ENCODE peak calls at places on chromosomes 11 and 22, in seven cellular contexts. N is HCT116, C is IMR-90, O is transverse colon, B is GM12891, W is breast epithelium, D is GM12878. P is an unnamed sample.

GRCh38 chr22:49824185-49824925 is 3.3 kb downstream of the BRD1 start:
- DNase-seq in N (no peak), C (no peak), O (no peak), B (no peak), W (no peak), D (no peak), P (no peak)

GRCh38 chr11:111954154-111954553 is 17.0 kb downstream of the DIXDC1 start:
- DNase-seq in N (no peak), C (no peak), O (no peak), B (no peak), W (no peak), D (no peak), P (no peak)

GRCh38 chr22:29167032-29167911 is 38.4 kb upstream of the EMID1 start:
- DNase-seq in N (no peak), C (no peak), O (no peak), B (peak; percentile 78), W (no peak), D (peak; percentile 100), P (no peak)

GRCh38 chr22:35330258-35330861 is 30.7 kb downstream of the TOM1 start:
- DNase-seq in N (no peak), C (peak; percentile 86), O (peak; percentile 80), B (no peak), W (no peak), D (no peak), P (peak; percentile 95)

GRCh38 chr11:77637345-77638165 is at the start of gene CLNS1A:
- DNase-seq in N (peak; percentile 82), C (peak; percentile 85), O (peak; percentile 87), B (peak; percentile 66), W (peak; percentile 79), D (peak; percentile 68), P (peak; percentile 95)

GRCh38 chr22:20885557-20886323 is 26.9 kb downstream of the SNAP29 start:
- DNase-seq in N (peak; percentile 58), C (peak; percentile 82), O (peak; percentile 90), B (peak; percentile 71), W (peak; percentile 59), D (no peak), P (peak; percentile 93)

GRCh38 chr22:49677495-49677889 is 150.2 kb downstream of the BRD1 start:
- DNase-seq in N (no peak), C (no peak), O (no peak), B (no peak), W (no peak), D (no peak), P (no peak)

GRCh38 chr11:77203901-77204755 is 76.1 kb downstream of the MYO7A start:
- DNase-seq in N (no peak), C (no peak), O (peak; percentile 1), B (no peak), W (no peak), D (no peak), P (no peak)

GRCh38 chr11:2718817-2719438 is 19.1 kb upstream of the KCNQ1OT1 start:
- DNase-seq in N (no peak), C (no peak), O (no peak), B (no peak), W (no peak), D (no peak), P (no peak)

GRCh38 chr11:887589-887988 is 23.0 kb downstream of the CHID1 start:
- DNase-seq in N (no peak), C (no peak), O (no peak), B (no peak), W (no peak), D (no peak), P (no peak)

GRCh38 chr22:28435960-28436359 is 243.7 kb downstream of the TTC28 start:
- DNase-seq in N (no peak), C (no peak), O (no peak), B (no peak), W (no peak), D (no peak), P (no peak)

GRCh38 chr11:12455938-12456337 is 78.6 kb downstream of the PARVA start:
- DNase-seq in N (no peak), C (peak; percentile 88), O (no peak), B (no peak), W (no peak), D (no peak), P (no peak)

GRCh38 chr11:64224891-64225607 is 937 bp downstream of the TRPT1 start:
- DNase-seq in N (no peak), C (no peak), O (no peak), B (peak; percentile 30), W (no peak), D (no peak), P (no peak)

GRCh38 chr11:63813563-63814382 is 517 bp downstream of the SPINDOC start:
- DNase-seq in N (no peak), C (peak; percentile 50), O (peak; percentile 47), B (peak; percentile 61), W (no peak), D (no peak), P (no peak)

GRCh38 chr11:1873048-1873812 is 18.5 kb downstream of the PRR33 start:
- DNase-seq in N (no peak), C (peak; percentile 24), O (no peak), B (no peak), W (no peak), D (no peak), P (no peak)

GRCh38 chr11:13292970-13293369 is 15.4 kb downstream of the BMAL1 start:
- DNase-seq in N (no peak), C (no peak), O (no peak), B (no peak), W (no peak), D (no peak), P (no peak)

GRCh38 chr11:118108513-118108912 is 21.8 kb upstream of the SMIM35 start:
- DNase-seq in N (no peak), C (no peak), O (no peak), B (no peak), W (no peak), D (no peak), P (no peak)

GRCh38 chr22:42976534-42976933 is 38.4 kb downstream of the PACSIN2 start:
- DNase-seq in N (no peak), C (no peak), O (no peak), B (no peak), W (no peak), D (no peak), P (no peak)

GRCh38 chr11:76642341-76642740 is 28.2 kb downstream of the LRRC32 start:
- DNase-seq in N (no peak), C (no peak), O (no peak), B (no peak), W (no peak), D (no peak), P (no peak)

GRCh38 chr11:35362571-35362980 is 56.8 kb downstream of the SLC1A2 start:
- DNase-seq in N (no peak), C (peak; percentile 46), O (no peak), B (no peak), W (no peak), D (no peak), P (no peak)

GRCh38 chr11:95108159-95108611 is 18.5 kb downstream of the ENDOD1 start:
- DNase-seq in N (no peak), C (peak; percentile 34), O (peak; percentile 29), B (no peak), W (peak; percentile 63), D (no peak), P (no peak)
- TF ChIP-seq POLR2A in N (no peak), C (no peak), O (no peak), B (no peak), W (no peak), D (no peak), P (no peak)

DNA sequence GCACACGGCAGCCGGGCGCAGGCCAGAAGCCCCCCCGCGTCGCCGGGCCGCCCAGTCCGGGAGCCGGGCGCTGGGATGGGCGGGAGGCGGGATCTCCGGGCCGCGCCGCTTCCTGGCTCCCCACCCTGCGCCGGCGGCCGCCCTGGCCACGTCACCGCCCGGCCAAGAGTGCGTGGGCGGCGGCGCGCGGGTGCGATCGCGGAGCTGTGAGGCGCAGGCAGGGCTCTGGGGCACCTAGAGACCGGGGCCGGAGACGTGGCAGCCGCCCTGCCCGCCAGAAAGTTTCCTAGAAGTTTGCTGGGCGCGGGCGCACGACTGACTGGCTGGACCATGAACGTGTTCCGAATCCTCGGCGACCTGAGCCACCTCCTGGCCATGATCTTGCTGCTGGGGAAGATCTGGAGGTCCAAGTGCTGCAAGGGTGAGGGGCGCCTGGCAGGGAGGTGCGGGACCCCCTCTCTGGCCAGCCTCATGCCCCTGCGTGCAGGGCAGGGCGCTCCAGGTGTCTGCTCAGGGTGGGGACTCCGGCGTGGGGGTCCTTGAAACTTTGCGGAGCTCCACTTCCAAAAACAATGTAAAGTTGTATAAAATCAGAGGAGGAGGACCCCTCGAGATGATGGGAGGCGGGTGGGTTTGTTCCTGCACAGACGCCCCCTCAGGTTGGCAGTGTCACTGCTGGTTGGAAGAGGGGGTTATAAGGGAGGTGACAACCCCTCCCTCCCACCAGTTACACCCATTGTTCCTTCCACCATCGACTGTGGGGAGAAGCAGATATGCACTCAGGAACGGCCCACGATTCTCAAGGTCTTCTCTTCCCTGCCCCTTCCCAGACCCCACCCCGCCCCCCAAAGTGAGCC is at the start of gene KDELR3:
- DNase-seq in N (peak; percentile 15), C (peak; percentile 71), O (peak; percentile 80), B (peak; percentile 74), W (peak; percentile 41), D (no peak), P (no peak)
- TF ChIP-seq POLR2A in N (peak; percentile 40), C (peak; percentile 90), O (peak; percentile 43), B (no peak), W (no peak), D (peak; percentile 48), P (no peak)

DNA sequence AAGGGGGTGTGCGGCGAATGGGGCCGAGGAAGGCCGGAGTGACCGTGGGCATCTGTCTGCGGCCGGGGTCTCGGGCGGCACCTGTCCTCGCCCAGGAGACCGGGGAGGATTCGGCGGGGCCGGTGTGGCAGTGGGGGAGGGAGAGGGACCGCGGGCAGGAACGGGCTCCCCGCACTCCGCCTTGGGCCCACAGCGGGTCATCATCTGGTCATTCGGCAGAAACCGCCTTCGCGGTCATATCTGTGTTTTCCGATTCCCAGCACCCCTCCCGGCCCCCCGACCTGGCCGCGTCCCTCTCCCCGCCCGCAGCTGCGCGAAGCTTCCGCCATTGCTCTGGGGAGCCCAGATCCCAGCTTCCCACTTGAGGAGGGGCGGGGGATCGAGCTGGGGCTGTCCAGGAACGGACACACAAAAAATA is 824 bp upstream of the CBX6 start:
- DNase-seq in N (no peak), C (peak; percentile 32), O (peak; percentile 41), B (no peak), W (peak; percentile 59), D (no peak), P (peak; percentile 92)
- TF ChIP-seq POLR2A in N (no peak), C (no peak), O (no peak), B (no peak), W (peak; percentile 48), D (peak; percentile 14), P (no peak)

GRCh38 chr11:119207300-119207570 is 1.1 kb downstream of the CBL start:
- DNase-seq in N (no peak), C (no peak), O (no peak), B (no peak), W (no peak), D (no peak), P (no peak)

GRCh38 chr11:119207607-119208006 is 1.5 kb downstream of the CBL start:
- DNase-seq in N (no peak), C (no peak), O (no peak), B (no peak), W (no peak), D (no peak), P (no peak)

GRCh38 chr11:119205080-119205479 is 1.1 kb upstream of the CBL start:
- DNase-seq in N (no peak), C (no peak), O (no peak), B (no peak), W (no peak), D (no peak), P (no peak)

GRCh38 chr11:119206512-119207299 is 567 bp downstream of the CBL start:
- DNase-seq in N (no peak), C (no peak), O (peak; percentile 55), B (no peak), W (peak; percentile 45), D (no peak), P (no peak)

GRCh38 chr11:119205574-119206511 is at the start of gene CBL:
- DNase-seq in N (peak; percentile 78), C (peak; percentile 84), O (peak; percentile 99), B (peak; percentile 84), W (peak; percentile 91), D (peak; percentile 47), P (peak; percentile 98)
- TF ChIP-seq POLR2A in N (peak; percentile 21), C (peak; percentile 59), O (peak; percentile 63), B (no peak), W (no peak), D (peak; percentile 81), P (peak; percentile 7)